ENCODE peak calls at places on chromosomes 11 and 22, in ten cellular contexts. Q is BJ; G is chondrocyte; J is substantia nigra; T is stromal cell of bone marrow; Z is posterior cingulate gyrus; X is activated CD4-positive, alpha-beta T cell treated with anti-CD3 and anti-CD28 coated beads, Interleukin-2, amount 10 ng/mL, durations not matched to agents 7 days and 5 days; O is HAP-1; I is dorsolateral prefrontal cortex; L is transverse colon. Y is an unnamed sample.

GRCh38 chr11:117856892-117857291 is 19.6 kb downstream of the FXYD6 start:
- DNase-seq in Q (no peak), G (peak), J (no peak), T (no peak), Z (no peak), X (no peak), O (no peak), I (no peak), L (no peak), Y (no peak)

GRCh38 chr11:43508511-43508918 is 149.8 kb downstream of the TTC17 start:
- DNase-seq in Q (peak), G (no peak), J (no peak), T (peak), Z (no peak), X (no peak), O (no peak), I (no peak), L (peak), Y (no peak)

GRCh38 chr22:35311551-35311999 is 11.9 kb downstream of the TOM1 start:
- DNase-seq in Q (no peak), G (no peak), J (no peak), T (no peak), Z (no peak), X (no peak), O (no peak), I (no peak), L (no peak), Y (no peak)

GRCh38 chr11:13111813-13112130 is 102.7 kb downstream of the RASSF10 start:
- DNase-seq in Q (no peak), G (no peak), J (no peak), T (no peak), Z (no peak), X (no peak), O (no peak), I (no peak), L (no peak), Y (no peak)

GRCh38 chr11:112300094-112300786 is 39.6 kb upstream of the PLET1 start:
- DNase-seq in Q (no peak), G (no peak), J (peak), T (no peak), Z (peak), X (no peak), O (no peak), I (peak), L (no peak), Y (no peak)

GRCh38 chr22:50729391-50730012 is 8.5 kb upstream of the ACR start:
- DNase-seq in Q (no peak), G (peak), J (no peak), T (no peak), Z (peak), X (no peak), O (no peak), I (no peak), L (peak), Y (no peak)

GRCh38 chr22:48807155-48807554 is 1020.5 kb downstream of the BRD1 start:
- DNase-seq in Q (no peak), G (no peak), J (peak), T (no peak), Z (peak), X (no peak), O (no peak), I (peak), L (no peak), Y (peak)

GRCh38 chr22:47307812-47308211 is 545.4 kb downstream of the TBC1D22A start:
- DNase-seq in Q (no peak), G (no peak), J (no peak), T (no peak), Z (no peak), X (no peak), O (no peak), I (no peak), L (no peak), Y (no peak)

GRCh38 chr11:95716266-95716665 is 73.3 kb downstream of the FAM76B start:
- DNase-seq in Q (no peak), G (no peak), J (no peak), T (peak), Z (no peak), X (no peak), O (no peak), I (no peak), L (no peak), Y (no peak)

GRCh38 chr22:47219789-47220188 is 457.3 kb downstream of the TBC1D22A start:
- DNase-seq in Q (no peak), G (no peak), J (no peak), T (no peak), Z (no peak), X (no peak), O (no peak), I (no peak), L (no peak), Y (no peak)

GRCh38 chr11:69384548-69385465 is 90.9 kb downstream of the MYEOV start:
- DNase-seq in Q (no peak), G (peak), J (no peak), T (no peak), Z (no peak), X (no peak), O (no peak), I (no peak), L (no peak), Y (no peak)

GRCh38 chr11:93820085-93820710 is 30.2 kb downstream of the VSTM5 start:
- DNase-seq in Q (no peak), G (no peak), J (no peak), T (no peak), Z (no peak), X (no peak), O (no peak), I (no peak), L (no peak), Y (no peak)

GRCh38 chr11:75463106-75463774 is 30.2 kb upstream of the KLHL35 start:
- DNase-seq in Q (no peak), G (no peak), J (no peak), T (no peak), Z (no peak), X (no peak), O (no peak), I (no peak), L (no peak), Y (no peak)